ENCODE peak calls at places on chromosomes 13 and 19, in six cellular contexts. One of them, this sample, is unnamed.
A peak's percentile ranks its signal among the peaks of the same experiment; 100 is the strongest.

GRCh38 chr19:33434090-33434885 is 60.8 kb downstream of the CEBPG start:
- DNase-seq in fibroblast of lung: no peak
- DNase-seq in MM.1S: no peak
- DNase-seq in mammary epithelial cell: no peak
- DNase-seq in mesendoderm: no peak
- DNase-seq in astrocyte: no peak
- DNase-seq in this sample: peak; percentile 6

GRCh38 chr13:102555914-102556553 is 40.8 kb upstream of the TPP2 start:
- DNase-seq in fibroblast of lung: peak; percentile 21
- DNase-seq in MM.1S: peak; percentile 65
- DNase-seq in mammary epithelial cell: peak; percentile 59
- DNase-seq in mesendoderm: peak; percentile 53
- DNase-seq in astrocyte: peak; percentile 10
- DNase-seq in this sample: no peak

GRCh38 chr19:17026041-17026658 is 460 bp downstream of the CPAMD8 start:
- DNase-seq in fibroblast of lung: no peak
- DNase-seq in MM.1S: no peak
- DNase-seq in mammary epithelial cell: no peak
- DNase-seq in mesendoderm: peak; percentile 28
- DNase-seq in astrocyte: no peak
- DNase-seq in this sample: peak; percentile 85

GRCh38 chr13:102369303-102369702 is 32.5 kb downstream of the FGF14 start:
- DNase-seq in fibroblast of lung: no peak
- DNase-seq in MM.1S: no peak
- DNase-seq in mammary epithelial cell: no peak
- DNase-seq in mesendoderm: peak; percentile 35
- DNase-seq in astrocyte: no peak
- DNase-seq in this sample: no peak

GRCh38 chr13:110561335-110562033 is at the start of gene RAB20:
- DNase-seq in fibroblast of lung: peak; percentile 75
- DNase-seq in MM.1S: peak; percentile 86
- DNase-seq in mammary epithelial cell: peak; percentile 76
- DNase-seq in mesendoderm: peak; percentile 87
- DNase-seq in astrocyte: peak; percentile 60
- DNase-seq in this sample: peak; percentile 94

GRCh38 chr19:57664269-57665127 is 4.2 kb upstream of the ZSCAN4 start:
- DNase-seq in fibroblast of lung: peak; percentile 50
- DNase-seq in MM.1S: no peak
- DNase-seq in mammary epithelial cell: peak; percentile 39
- DNase-seq in mesendoderm: peak; percentile 59
- DNase-seq in astrocyte: peak; percentile 27
- DNase-seq in this sample: peak; percentile 87

GRCh38 chr19:40257096-40257517 is 28.0 kb downstream of the AKT2 start:
- DNase-seq in fibroblast of lung: no peak
- DNase-seq in MM.1S: no peak
- DNase-seq in mammary epithelial cell: peak; percentile 66
- DNase-seq in mesendoderm: no peak
- DNase-seq in astrocyte: no peak
- DNase-seq in this sample: no peak

GRCh38 chr13:102394158-102395053 is 7.4 kb downstream of the FGF14 start:
- DNase-seq in fibroblast of lung: peak; percentile 78
- DNase-seq in MM.1S: peak; percentile 98
- DNase-seq in mammary epithelial cell: peak; percentile 48
- DNase-seq in mesendoderm: peak; percentile 97
- DNase-seq in astrocyte: peak; percentile 60
- DNase-seq in this sample: peak; percentile 93

GRCh38 chr13:71979616-71980015 is 112.6 kb upstream of the DACH1 start:
- DNase-seq in fibroblast of lung: peak; percentile 1
- DNase-seq in MM.1S: peak; percentile 17
- DNase-seq in mammary epithelial cell: peak; percentile 12
- DNase-seq in mesendoderm: peak; percentile 67
- DNase-seq in astrocyte: no peak
- DNase-seq in this sample: no peak

GRCh38 chr19:3224346-3225325 is at the start of gene CELF5:
- DNase-seq in fibroblast of lung: no peak
- DNase-seq in MM.1S: peak; percentile 37
- DNase-seq in mammary epithelial cell: no peak
- DNase-seq in mesendoderm: peak; percentile 44
- DNase-seq in astrocyte: no peak
- DNase-seq in this sample: peak; percentile 99

GRCh38 chr19:17579523-17580244 is 24.2 kb downstream of the COLGALT1 start:
- DNase-seq in fibroblast of lung: peak; percentile 25
- DNase-seq in MM.1S: no peak
- DNase-seq in mammary epithelial cell: peak; percentile 24
- DNase-seq in mesendoderm: peak; percentile 90
- DNase-seq in astrocyte: no peak
- DNase-seq in this sample: peak; percentile 91

GRCh38 chr19:50496189-50497029 is 14.6 kb downstream of the JOSD2 start:
- DNase-seq in fibroblast of lung: no peak
- DNase-seq in MM.1S: no peak
- DNase-seq in mammary epithelial cell: no peak
- DNase-seq in mesendoderm: peak; percentile 77
- DNase-seq in astrocyte: no peak
- DNase-seq in this sample: no peak

GRCh38 chr13:67754016-67754415 is 523.9 kb upstream of the PCDH9 start:
- DNase-seq in fibroblast of lung: no peak
- DNase-seq in MM.1S: no peak
- DNase-seq in mammary epithelial cell: no peak
- DNase-seq in mesendoderm: no peak
- DNase-seq in astrocyte: no peak
- DNase-seq in this sample: no peak

GRCh38 chr13:112894673-112895481 is 74.1 kb upstream of the MCF2L start:
- DNase-seq in fibroblast of lung: no peak
- DNase-seq in MM.1S: no peak
- DNase-seq in mammary epithelial cell: no peak
- DNase-seq in mesendoderm: no peak
- DNase-seq in astrocyte: no peak
- DNase-seq in this sample: peak; percentile 88

GRCh38 chr13:113930711-113931637 is 42.9 kb downstream of the C13orf46 start:
- DNase-seq in fibroblast of lung: no peak
- DNase-seq in MM.1S: peak; percentile 78
- DNase-seq in mammary epithelial cell: no peak
- DNase-seq in mesendoderm: no peak
- DNase-seq in astrocyte: no peak
- DNase-seq in this sample: peak; percentile 82

GRCh38 chr13:33610471-33611015 is 207.4 kb upstream of the RFC3 start:
- DNase-seq in fibroblast of lung: peak; percentile 56
- DNase-seq in MM.1S: no peak
- DNase-seq in mammary epithelial cell: no peak
- DNase-seq in mesendoderm: peak; percentile 83
- DNase-seq in astrocyte: peak; percentile 25
- DNase-seq in this sample: peak; percentile 87

GRCh38 chr13:44268965-44269364 is 104.7 kb upstream of the SERP2 start:
- DNase-seq in fibroblast of lung: no peak
- DNase-seq in MM.1S: no peak
- DNase-seq in mammary epithelial cell: no peak
- DNase-seq in mesendoderm: no peak
- DNase-seq in astrocyte: no peak
- DNase-seq in this sample: no peak

GRCh38 chr13:109211616-109212015 is 574.8 kb downstream of the IRS2 start:
- DNase-seq in fibroblast of lung: peak; percentile 43
- DNase-seq in MM.1S: no peak
- DNase-seq in mammary epithelial cell: peak; percentile 54
- DNase-seq in mesendoderm: peak; percentile 95
- DNase-seq in astrocyte: peak; percentile 25
- DNase-seq in this sample: no peak

GRCh38 chr13:109642358-109642757 is 144.0 kb downstream of the IRS2 start:
- DNase-seq in fibroblast of lung: no peak
- DNase-seq in MM.1S: no peak
- DNase-seq in mammary epithelial cell: no peak
- DNase-seq in mesendoderm: no peak
- DNase-seq in astrocyte: no peak
- DNase-seq in this sample: no peak

GRCh38 chr13:73388586-73388985 is 329.8 kb downstream of the KLF5 start:
- DNase-seq in fibroblast of lung: peak; percentile 10
- DNase-seq in MM.1S: no peak
- DNase-seq in mammary epithelial cell: no peak
- DNase-seq in mesendoderm: no peak
- DNase-seq in astrocyte: no peak
- DNase-seq in this sample: no peak

GRCh38 chr13:79481685-79482052 is 714 bp downstream of the NDFIP2 start:
- DNase-seq in fibroblast of lung: peak; percentile 24
- DNase-seq in MM.1S: peak; percentile 26
- DNase-seq in mammary epithelial cell: peak; percentile 52
- DNase-seq in mesendoderm: no peak
- DNase-seq in astrocyte: no peak
- DNase-seq in this sample: no peak

GRCh38 chr19:58317481-58318072 is 9.2 kb upstream of the ZSCAN22 start:
- DNase-seq in fibroblast of lung: peak; percentile 47
- DNase-seq in MM.1S: peak; percentile 11
- DNase-seq in mammary epithelial cell: no peak
- DNase-seq in mesendoderm: peak; percentile 42
- DNase-seq in astrocyte: peak; percentile 47
- DNase-seq in this sample: no peak

GRCh38 chr19:2636142-2636896 is 66.2 kb downstream of the GNG7 start:
- DNase-seq in fibroblast of lung: no peak
- DNase-seq in MM.1S: no peak
- DNase-seq in mammary epithelial cell: no peak
- DNase-seq in mesendoderm: no peak
- DNase-seq in astrocyte: no peak
- DNase-seq in this sample: peak; percentile 69

GRCh38 chr13:92029641-92030040 is 631.2 kb downstream of the GPC5 start:
- DNase-seq in fibroblast of lung: no peak
- DNase-seq in MM.1S: no peak
- DNase-seq in mammary epithelial cell: no peak
- DNase-seq in mesendoderm: no peak
- DNase-seq in astrocyte: no peak
- DNase-seq in this sample: no peak

GRCh38 chr13:49683489-49683888 is 7.8 kb downstream of the EBPL start:
- DNase-seq in fibroblast of lung: no peak
- DNase-seq in MM.1S: no peak
- DNase-seq in mammary epithelial cell: no peak
- DNase-seq in mesendoderm: no peak
- DNase-seq in astrocyte: no peak
- DNase-seq in this sample: no peak

DNA sequence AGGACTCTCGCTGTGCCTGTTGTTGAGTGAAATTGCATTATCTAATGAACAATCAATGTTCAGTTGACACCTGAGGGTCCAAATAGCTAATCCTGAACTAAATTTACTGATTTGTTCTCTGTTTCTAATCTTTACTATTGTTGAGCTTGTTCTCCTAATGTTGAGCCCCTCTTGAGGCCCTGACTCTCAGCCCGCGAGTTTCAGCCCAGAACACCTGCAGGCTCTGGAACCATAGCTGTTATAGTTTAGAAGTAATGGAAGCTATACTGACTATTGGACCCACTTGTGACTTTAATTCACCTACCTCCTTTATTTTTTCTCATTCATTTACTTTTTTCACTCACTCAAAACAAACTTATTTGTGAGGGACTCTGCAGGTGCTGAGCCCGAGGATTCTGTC is 20.6 kb upstream of the PCDH8 start:
- DNase-seq in fibroblast of lung: no peak
- DNase-seq in MM.1S: no peak
- DNase-seq in mammary epithelial cell: no peak
- DNase-seq in mesendoderm: no peak
- DNase-seq in astrocyte: no peak
- DNase-seq in this sample: no peak
- H3K4me2 ChIP-seq in fibroblast of lung: no peak overlapping the region
- H3K4me2 ChIP-seq in MM.1S: peak overlapping the region; percentile 75
- H3K4me2 ChIP-seq in mammary epithelial cell: no peak overlapping the region
- H3K4me2 ChIP-seq in mesendoderm: no peak overlapping the region
- H3K4me2 ChIP-seq in astrocyte: no peak overlapping the region
- H3K4me2 ChIP-seq in this sample: no peak overlapping the region

DNA sequence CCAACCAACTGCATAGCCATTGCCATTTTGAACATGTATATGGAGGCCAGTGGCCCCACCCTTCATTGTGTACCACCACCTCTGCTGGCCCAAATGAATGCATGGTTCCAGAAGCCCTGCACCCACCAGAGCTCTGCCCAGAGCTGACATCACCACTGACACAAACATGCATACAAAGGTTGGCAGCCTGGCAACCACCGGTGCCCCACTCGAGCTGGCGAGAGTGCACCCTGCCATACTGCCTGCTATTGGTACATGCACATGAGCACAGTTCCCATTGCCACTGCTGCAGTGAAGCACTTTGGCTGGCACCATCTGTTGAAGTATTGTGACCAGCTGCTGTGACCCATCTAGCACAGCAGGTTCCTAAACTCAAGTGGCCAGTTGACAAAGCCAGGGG is 1564.9 kb downstream of the OLFM4 start:
- DNase-seq in fibroblast of lung: no peak
- DNase-seq in MM.1S: no peak
- DNase-seq in mammary epithelial cell: no peak
- DNase-seq in mesendoderm: no peak
- DNase-seq in astrocyte: no peak
- DNase-seq in this sample: no peak
- H3K79me2 ChIP-seq in fibroblast of lung: no peaks in the 10 kb centered on the region
- H3K79me2 ChIP-seq in MM.1S: no peaks in the 10 kb centered on the region
- H3K79me2 ChIP-seq in mammary epithelial cell: no peaks in the 10 kb centered on the region
- H3K79me2 ChIP-seq in mesendoderm: no peaks in the 10 kb centered on the region
- H3K79me2 ChIP-seq in astrocyte: no peaks in the 10 kb centered on the region
- H3K79me2 ChIP-seq in this sample: no peaks in the 10 kb centered on the region

GRCh38 chr13:48426052-48426451 is 13.1 kb upstream of the LPAR6 start:
- DNase-seq in fibroblast of lung: no peak
- DNase-seq in MM.1S: no peak
- DNase-seq in mammary epithelial cell: no peak
- DNase-seq in mesendoderm: no peak
- DNase-seq in astrocyte: no peak
- DNase-seq in this sample: no peak

GRCh38 chr13:48431431-48431830 is 18.5 kb upstream of the LPAR6 start:
- DNase-seq in fibroblast of lung: peak; percentile 79
- DNase-seq in MM.1S: no peak
- DNase-seq in mammary epithelial cell: no peak
- DNase-seq in mesendoderm: no peak
- DNase-seq in astrocyte: peak; percentile 74
- DNase-seq in this sample: no peak

GRCh38 chr13:48429036-48429435 is 16.1 kb upstream of the LPAR6 start:
- DNase-seq in fibroblast of lung: no peak
- DNase-seq in MM.1S: no peak
- DNase-seq in mammary epithelial cell: no peak
- DNase-seq in mesendoderm: no peak
- DNase-seq in astrocyte: no peak
- DNase-seq in this sample: no peak

GRCh38 chr13:48431987-48432615 is 19.2 kb upstream of the LPAR6 start:
- DNase-seq in fibroblast of lung: peak; percentile 41
- DNase-seq in MM.1S: no peak
- DNase-seq in mammary epithelial cell: no peak
- DNase-seq in mesendoderm: no peak
- DNase-seq in astrocyte: peak; percentile 39
- DNase-seq in this sample: no peak

GRCh38 chr13:48429886-48430285 is 17.0 kb upstream of the LPAR6 start:
- DNase-seq in fibroblast of lung: no peak
- DNase-seq in MM.1S: peak; percentile 42
- DNase-seq in mammary epithelial cell: no peak
- DNase-seq in mesendoderm: no peak
- DNase-seq in astrocyte: no peak
- DNase-seq in this sample: no peak
- H3K4me2 ChIP-seq in fibroblast of lung: no peak overlapping the region
- H3K4me2 ChIP-seq in MM.1S: peak overlapping the region; percentile 37
- H3K4me2 ChIP-seq in mammary epithelial cell: no peak overlapping the region
- H3K4me2 ChIP-seq in mesendoderm: no peak overlapping the region
- H3K4me2 ChIP-seq in astrocyte: no peak overlapping the region
- H3K4me2 ChIP-seq in this sample: no peak overlapping the region

DNA sequence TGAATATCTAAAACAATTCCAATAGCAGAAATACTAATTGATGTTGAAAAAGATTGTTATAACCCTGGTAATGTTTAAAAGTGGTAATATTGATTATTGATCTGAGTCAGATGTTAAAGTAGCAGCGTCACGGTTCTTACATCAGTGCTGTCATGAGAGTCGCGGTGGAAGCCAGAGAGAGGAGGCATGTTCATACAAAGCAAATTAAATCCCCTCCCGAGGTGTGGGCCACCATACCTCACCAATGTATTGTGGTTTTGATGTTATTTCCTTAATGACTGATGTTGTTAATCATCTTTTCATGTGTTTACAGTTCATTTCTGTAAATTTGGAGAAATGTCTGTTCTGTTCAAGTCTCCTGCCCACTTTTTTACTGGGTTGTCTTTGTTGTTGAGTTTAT is 11.2 kb downstream of the ZNF317 start:
- DNase-seq in fibroblast of lung: no peak
- DNase-seq in MM.1S: no peak
- DNase-seq in mammary epithelial cell: no peak
- DNase-seq in mesendoderm: no peak
- DNase-seq in astrocyte: no peak
- DNase-seq in this sample: no peak
- H3K79me2 ChIP-seq in fibroblast of lung: peaks cover 64% of the 10 kb centered on the region
- H3K79me2 ChIP-seq in MM.1S: peaks cover 94% of the 10 kb centered on the region
- H3K79me2 ChIP-seq in mammary epithelial cell: peaks cover 99% of the 10 kb centered on the region
- H3K79me2 ChIP-seq in mesendoderm: peaks cover 86% of the 10 kb centered on the region
- H3K79me2 ChIP-seq in astrocyte: peaks cover 96% of the 10 kb centered on the region
- H3K79me2 ChIP-seq in this sample: peaks cover 97% of the 10 kb centered on the region